ENCODE peak calls at places on chromosomes 13 and 19, in eight cellular contexts. V is stomach, M is transverse colon, Y is tibial nerve, H is uterus, G is IMR-90, F is A549, E is heart left ventricle. C is an unnamed sample. For H3K4me1, the result is how much of the 10 kb centered on the place peaks cover.

GRCh38 chr19:33394006-33394722 is 20.7 kb downstream of the CEBPG start:
- DNase-seq in G (peak), E (peak), V (no peak), Y (peak), H (peak), F (no peak), M (no peak), C (no peak)

GRCh38 chr19:18453269-18454024 is 15.5 kb upstream of the ISYNA1 start:
- DNase-seq in Y (no peak), G (peak), E (no peak), V (no peak), H (no peak), M (no peak), F (no peak), C (no peak)

GRCh38 chr13:24220086-24220703 is 59.7 kb downstream of the SPATA13 start:
- DNase-seq in M (peak), G (peak), Y (no peak), F (peak), V (peak), H (no peak), E (no peak), C (peak)

GRCh38 chr13:45333973-45334922 is 6.7 kb downstream of the TPT1 start:
- DNase-seq in V (no peak), E (no peak), H (no peak), M (no peak), Y (no peak), G (peak), F (no peak), C (no peak)

GRCh38 chr19:58003153-58003828 is 671 bp upstream of the ZNF606 start:
- DNase-seq in Y (no peak), H (no peak), G (no peak), V (no peak), M (no peak), F (no peak), E (no peak), C (no peak)

GRCh38 chr13:112053167-112053743 is 13.7 kb upstream of the SOX1 start:
- DNase-seq in M (no peak), V (no peak), Y (no peak), E (no peak), H (no peak), F (no peak), G (no peak), C (no peak)

GRCh38 chr19:3857449-3858003 is 11.3 kb downstream of the ZFR2 start:
- DNase-seq in Y (no peak), E (no peak), F (no peak), V (no peak), M (no peak), H (no peak), G (no peak), C (no peak)

GRCh38 chr13:76216729-76217128 is 580.6 kb downstream of the LMO7 start:
- DNase-seq in Y (no peak), M (no peak), F (no peak), G (no peak), H (no peak), V (no peak), E (no peak), C (no peak)

GRCh38 chr19:4472174-4472974 is at the start of gene HDGFL2:
- DNase-seq in F (no peak), G (no peak), E (peak), Y (no peak), M (no peak), V (no peak), H (peak), C (no peak)

GRCh38 chr13:50230365-50230978 is 215.2 kb downstream of the KCNRG start:
- DNase-seq in E (no peak), G (peak), M (no peak), H (no peak), Y (no peak), V (no peak), F (no peak), C (no peak)
- H3K4me1 ChIP-seq in E (under half), G (under half), M (under half), H (under half), Y (under half), V (under half), F (under half), C (under half)

GRCh38 chr13:70390064-70390463 is 281.8 kb upstream of the KLHL1 start:
- DNase-seq in F (no peak), H (no peak), Y (no peak), V (no peak), M (no peak), E (no peak), G (no peak), C (no peak)

GRCh38 chr13:70386919-70387318 is 278.7 kb upstream of the KLHL1 start:
- DNase-seq in M (no peak), Y (no peak), V (no peak), E (no peak), G (no peak), H (no peak), F (no peak), C (no peak)

GRCh38 chr13:70384156-70384555 is 275.9 kb upstream of the KLHL1 start:
- DNase-seq in G (no peak), E (no peak), Y (no peak), V (no peak), M (no peak), F (no peak), H (no peak), C (no peak)

GRCh38 chr13:70388935-70389334 is 280.7 kb upstream of the KLHL1 start:
- DNase-seq in Y (no peak), V (no peak), M (no peak), H (no peak), E (no peak), G (no peak), F (no peak), C (no peak)

GRCh38 chr13:70385852-70386251 is 277.6 kb upstream of the KLHL1 start:
- DNase-seq in H (no peak), F (no peak), V (no peak), M (no peak), Y (no peak), E (no peak), G (no peak), C (no peak)
- H3K27ac ChIP-seq in H (no peak), F (no peak), V (no peak), M (no peak), Y (no peak), E (no peak), G (no peak), C (no peak)

DNA sequence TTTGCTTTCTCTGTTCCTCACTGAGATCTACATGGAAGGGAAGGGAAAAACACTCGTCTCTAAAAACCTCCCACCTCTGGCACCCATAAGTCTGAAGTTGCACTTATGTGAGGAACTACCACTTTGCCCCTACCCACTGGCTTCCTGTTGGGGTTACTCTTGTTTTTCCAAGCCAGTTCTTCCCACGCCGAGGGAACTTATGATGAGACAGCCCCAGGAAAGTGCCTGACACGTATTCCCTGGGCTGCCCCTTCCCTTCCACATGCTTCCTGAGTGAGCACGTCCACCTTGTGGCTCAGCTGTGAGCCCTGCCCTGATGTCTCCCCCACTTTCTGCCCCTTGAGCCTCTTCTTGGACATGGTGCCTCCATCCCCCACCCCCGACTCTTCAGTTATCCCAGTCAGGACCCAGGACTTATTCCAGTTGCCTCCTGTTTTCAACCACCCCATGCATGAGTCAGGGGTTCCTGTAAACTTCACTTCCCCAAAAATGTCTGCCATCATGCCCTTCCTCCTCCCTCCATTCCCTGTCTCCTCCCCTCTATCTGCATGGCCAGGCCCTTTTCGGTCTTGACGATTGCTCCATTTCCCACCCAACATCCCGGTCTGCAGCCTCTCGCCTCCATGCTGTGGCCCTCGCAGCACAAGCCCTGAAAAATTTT is 5.1 kb upstream of the SIGLEC7 start:
- DNase-seq in F (no peak), V (no peak), G (no peak), E (no peak), Y (no peak), M (no peak), H (no peak), C (peak)
- TF ChIP-seq POLR2A in F (no peak), V (no peak), G (no peak), E (no peak), Y (no peak), M (no peak), H (no peak), C (peak)

GRCh38 chr13:33110386-33110712 is 94.1 kb downstream of the KL start:
- DNase-seq in F (no peak), V (no peak), M (no peak), Y (no peak), E (no peak), H (no peak), G (no peak), C (no peak)
- H3K4me1 ChIP-seq in F (under half), V (half or more), M (half or more), Y (under half), E (half or more), H (under half), G (half or more), C (under half)

GRCh38 chr13:48231080-48231479 is 1.9 kb upstream of the ITM2B start:
- DNase-seq in M (no peak), V (no peak), H (no peak), E (no peak), Y (no peak), F (no peak), G (no peak), C (no peak)
- H3K27ac ChIP-seq in M (peak), V (peak), H (peak), E (peak), Y (peak), F (peak), G (no peak), C (no peak)

DNA sequence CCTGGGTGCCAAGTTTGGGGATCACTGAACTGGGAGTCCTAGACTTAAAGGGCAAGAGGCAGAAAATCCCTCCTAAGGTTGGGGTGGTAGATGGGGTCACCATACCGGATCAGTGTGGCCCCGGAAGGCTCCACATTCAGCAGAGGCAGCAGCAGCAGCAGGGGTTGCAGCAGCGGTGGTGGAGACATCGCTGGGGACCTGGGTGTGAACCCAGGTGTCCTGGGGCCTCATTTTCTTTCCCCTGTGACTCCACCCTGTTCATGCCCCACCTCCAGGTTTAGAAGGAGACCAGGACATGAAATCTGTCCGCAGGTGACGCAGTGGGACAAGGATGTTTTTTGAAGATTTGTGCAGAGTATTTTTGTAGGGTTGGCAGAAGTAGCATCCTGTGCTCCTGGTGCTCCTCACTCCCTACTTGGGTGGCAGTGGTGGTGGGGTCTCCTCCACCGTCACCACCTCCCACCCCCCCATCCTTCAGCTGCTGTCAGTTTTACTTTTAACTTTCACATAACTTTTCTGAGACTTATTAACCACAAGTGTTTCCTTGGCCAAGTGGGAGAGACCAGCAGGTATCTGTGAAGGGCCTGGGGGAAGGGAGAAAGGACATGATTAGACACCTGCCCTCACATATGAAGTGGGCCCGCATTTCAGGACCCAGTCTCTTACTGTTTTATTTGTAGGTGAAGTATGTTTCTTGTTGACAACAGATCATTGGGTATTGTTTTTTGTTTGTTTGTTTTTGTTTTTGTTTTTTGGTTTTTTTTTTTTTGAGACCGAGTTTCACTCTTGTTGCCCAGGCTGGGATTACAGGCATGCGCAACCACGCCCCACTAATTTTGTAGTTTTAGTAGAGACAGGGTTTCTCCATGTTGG is at the start of gene NAPSA:
- DNase-seq in V (no peak), E (no peak), M (no peak), Y (no peak), H (no peak), G (no peak), F (no peak), C (no peak)
- TF ChIP-seq POLR2A in V (no peak), E (no peak), M (no peak), Y (no peak), H (no peak), G (no peak), F (no peak), C (no peak)

GRCh38 chr13:110326263-110326904 is 19.3 kb downstream of the COL4A2 start:
- DNase-seq in G (no peak), F (no peak), Y (no peak), E (no peak), M (no peak), H (no peak), V (no peak), C (no peak)
- H3K4me1 ChIP-seq in G (half or more), F (half or more), Y (under half), E (half or more), M (half or more), H (under half), V (half or more), C (under half)

GRCh38 chr19:11594084-11594483 is 3.2 kb upstream of the ZNF627 start:
- DNase-seq in V (no peak), M (no peak), F (no peak), H (no peak), E (no peak), Y (no peak), G (no peak), C (no peak)

GRCh38 chr19:11587302-11587972 is 9.8 kb upstream of the ZNF627 start:
- DNase-seq in E (peak), V (peak), H (peak), G (peak), F (peak), M (peak), Y (peak), C (peak)

DNA sequence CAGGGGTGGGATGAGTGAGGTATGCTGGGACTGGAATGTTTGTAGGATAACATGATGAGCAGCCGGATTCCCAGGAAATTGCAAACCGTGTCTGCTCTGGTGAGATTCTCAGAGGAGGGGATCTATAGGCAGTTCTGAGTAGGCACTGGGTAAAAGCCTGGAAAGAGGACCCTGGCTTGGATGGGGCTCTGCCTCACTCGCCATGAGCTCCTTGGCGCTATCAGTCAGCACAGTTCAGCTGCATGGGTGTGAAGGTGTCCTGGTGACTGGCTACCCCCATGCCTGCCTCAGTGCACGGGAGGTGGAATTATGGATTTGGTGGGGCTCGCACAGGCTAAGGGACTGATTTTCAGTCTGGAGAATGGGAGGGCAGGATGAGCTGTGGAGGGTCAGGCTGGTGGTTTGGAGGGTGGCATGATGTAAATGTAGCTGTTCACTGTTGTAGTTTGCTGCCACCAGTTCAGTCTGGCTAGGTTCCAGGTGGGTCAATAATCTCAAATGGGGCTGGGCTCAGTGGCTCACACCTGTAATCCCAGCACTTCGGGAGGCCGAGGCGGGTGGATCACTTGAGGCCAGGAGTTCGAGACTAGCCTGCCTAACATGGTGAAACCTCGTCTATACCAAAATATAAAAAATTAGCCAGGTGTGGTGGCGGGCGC is 9.2 kb upstream of the ZNF627 start:
- DNase-seq in E (no peak), F (no peak), Y (no peak), G (no peak), H (no peak), M (no peak), V (no peak), C (peak)
- H3K27ac ChIP-seq in E (no peak), F (peak), Y (no peak), G (no peak), H (peak), M (no peak), V (no peak), C (peak)